ENCODE peak calls at places on chromosome 21, in six cellular contexts. One of them, this sample, is unnamed. For H3K27me3, the result is how much of the 10 kb centered on the place peaks cover.

GRCh38 chr21:38821959-38822682 is 16.4 kb downstream of the ETS2 start:
- DNase-seq in HCT116: no peak
- DNase-seq in GM23338: no peak
- DNase-seq in GM12878: no peak
- DNase-seq in SK-N-SH: no peak
- DNase-seq in K562: no peak
- DNase-seq in this sample: no peak

GRCh38 chr21:17612565-17613241 is at the start of gene BTG3:
- DNase-seq in GM12878: no peak
- DNase-seq in SK-N-SH: peak
- DNase-seq in GM23338: peak
- DNase-seq in HCT116: peak
- DNase-seq in K562: peak
- DNase-seq in this sample: peak

GRCh38 chr21:28959367-28960099 is 33.1 kb downstream of the LTN1 start:
- DNase-seq in GM23338: no peak
- DNase-seq in SK-N-SH: no peak
- DNase-seq in HCT116: no peak
- DNase-seq in GM12878: no peak
- DNase-seq in K562: peak
- DNase-seq in this sample: no peak

GRCh38 chr21:22791376-22791775 is 1793.2 kb downstream of the NCAM2 start:
- DNase-seq in HCT116: no peak
- DNase-seq in GM23338: no peak
- DNase-seq in SK-N-SH: no peak
- DNase-seq in K562: no peak
- DNase-seq in GM12878: no peak
- DNase-seq in this sample: no peak

GRCh38 chr21:15966216-15966615 is 236.4 kb downstream of the USP25 start:
- DNase-seq in SK-N-SH: peak
- DNase-seq in K562: no peak
- DNase-seq in HCT116: no peak
- DNase-seq in GM23338: no peak
- DNase-seq in GM12878: no peak
- DNase-seq in this sample: no peak

GRCh38 chr21:39083377-39084008 is 99.8 kb downstream of the PSMG1 start:
- DNase-seq in GM12878: no peak
- DNase-seq in K562: no peak
- DNase-seq in SK-N-SH: no peak
- DNase-seq in GM23338: no peak
- DNase-seq in HCT116: no peak
- DNase-seq in this sample: no peak

GRCh38 chr21:35138665-35139381 is 89.7 kb upstream of the RUNX1 start:
- DNase-seq in GM23338: peak
- DNase-seq in SK-N-SH: no peak
- DNase-seq in HCT116: peak
- DNase-seq in K562: peak
- DNase-seq in GM12878: no peak
- DNase-seq in this sample: no peak

GRCh38 chr21:39661740-39662139 is 49.0 kb downstream of the B3GALT5 start:
- DNase-seq in K562: no peak
- DNase-seq in GM12878: no peak
- DNase-seq in SK-N-SH: no peak
- DNase-seq in HCT116: no peak
- DNase-seq in GM23338: no peak
- DNase-seq in this sample: no peak

GRCh38 chr21:32004281-32004680 is 131.5 kb downstream of the HUNK start:
- DNase-seq in SK-N-SH: no peak
- DNase-seq in GM12878: no peak
- DNase-seq in K562: no peak
- DNase-seq in GM23338: no peak
- DNase-seq in HCT116: no peak
- DNase-seq in this sample: no peak

GRCh38 chr21:34313116-34313515 is 50.7 kb upstream of the KCNE2 start:
- DNase-seq in HCT116: no peak
- DNase-seq in GM12878: no peak
- DNase-seq in K562: no peak
- DNase-seq in SK-N-SH: no peak
- DNase-seq in GM23338: no peak
- DNase-seq in this sample: no peak

GRCh38 chr21:29647353-29647781 is 292.4 kb downstream of the GRIK1 start:
- DNase-seq in HCT116: no peak
- DNase-seq in GM12878: no peak
- DNase-seq in K562: peak
- DNase-seq in SK-N-SH: no peak
- DNase-seq in GM23338: no peak
- DNase-seq in this sample: no peak

GRCh38 chr21:30408782-30409494 is 13.1 kb downstream of the KRTAP13-1 start:
- DNase-seq in GM12878: no peak
- DNase-seq in K562: peak
- DNase-seq in GM23338: peak
- DNase-seq in HCT116: peak
- DNase-seq in SK-N-SH: peak
- DNase-seq in this sample: peak

GRCh38 chr21:39048574-39048973 is 134.7 kb downstream of the PSMG1 start:
- DNase-seq in GM12878: no peak
- DNase-seq in GM23338: no peak
- DNase-seq in K562: no peak
- DNase-seq in SK-N-SH: no peak
- DNase-seq in HCT116: no peak
- DNase-seq in this sample: no peak

GRCh38 chr21:28588997-28589396 is 403.7 kb downstream of the LTN1 start:
- DNase-seq in GM12878: no peak
- DNase-seq in K562: no peak
- DNase-seq in SK-N-SH: no peak
- DNase-seq in GM23338: no peak
- DNase-seq in HCT116: no peak
- DNase-seq in this sample: no peak

GRCh38 chr21:35475006-35475405 is 425.9 kb upstream of the RUNX1 start:
- DNase-seq in GM23338: no peak
- DNase-seq in GM12878: no peak
- DNase-seq in HCT116: no peak
- DNase-seq in SK-N-SH: no peak
- DNase-seq in K562: no peak
- DNase-seq in this sample: peak

GRCh38 chr21:38303300-38303699 is 46.5 kb downstream of the KCNJ15 start:
- DNase-seq in GM12878: no peak
- DNase-seq in K562: no peak
- DNase-seq in SK-N-SH: no peak
- DNase-seq in GM23338: no peak
- DNase-seq in HCT116: no peak
- DNase-seq in this sample: no peak

GRCh38 chr21:39447264-39447663 is 1.7 kb upstream of the LCA5L start:
- DNase-seq in GM12878: no peak
- DNase-seq in GM23338: no peak
- DNase-seq in K562: no peak
- DNase-seq in HCT116: no peak
- DNase-seq in SK-N-SH: no peak
- DNase-seq in this sample: no peak

GRCh38 chr21:26958792-26959191 is 8.1 kb downstream of the ADAMTS5 start:
- DNase-seq in SK-N-SH: no peak
- DNase-seq in GM23338: no peak
- DNase-seq in GM12878: no peak
- DNase-seq in K562: no peak
- DNase-seq in HCT116: no peak
- DNase-seq in this sample: no peak

GRCh38 chr21:26952274-26953066 is 14.4 kb downstream of the ADAMTS5 start:
- DNase-seq in K562: no peak
- DNase-seq in GM23338: peak
- DNase-seq in SK-N-SH: no peak
- DNase-seq in HCT116: no peak
- DNase-seq in GM12878: no peak
- DNase-seq in this sample: no peak

GRCh38 chr21:26954591-26955214 is 12.2 kb downstream of the ADAMTS5 start:
- DNase-seq in GM23338: no peak
- DNase-seq in HCT116: no peak
- DNase-seq in K562: no peak
- DNase-seq in GM12878: no peak
- DNase-seq in SK-N-SH: no peak
- DNase-seq in this sample: no peak

GRCh38 chr21:26961704-26962103 is 5.2 kb downstream of the ADAMTS5 start:
- DNase-seq in HCT116: no peak
- DNase-seq in SK-N-SH: peak
- DNase-seq in GM23338: peak
- DNase-seq in K562: peak
- DNase-seq in GM12878: no peak
- DNase-seq in this sample: peak

DNA sequence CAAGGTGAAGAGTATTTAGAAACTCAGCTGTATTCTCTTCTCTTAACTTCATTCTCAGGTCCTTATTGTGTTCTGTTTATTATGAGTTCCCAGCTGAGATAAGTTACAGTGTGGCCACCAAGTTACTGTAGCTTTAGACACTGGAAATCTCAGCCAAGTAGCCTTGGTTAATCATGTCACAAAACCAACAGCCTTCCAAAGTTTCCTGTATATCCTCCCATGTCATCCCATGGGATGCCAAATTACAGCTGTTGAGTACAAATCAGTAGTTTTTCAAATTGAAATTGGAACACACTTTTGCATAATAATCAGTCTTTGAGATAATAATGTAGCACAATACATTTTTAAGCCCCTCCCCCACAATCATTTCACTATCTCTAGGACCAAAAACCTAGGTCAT is 10.7 kb downstream of the ADAMTS5 start:
- DNase-seq in K562: no peak
- DNase-seq in SK-N-SH: no peak
- DNase-seq in HCT116: no peak
- DNase-seq in GM23338: no peak
- DNase-seq in GM12878: no peak
- DNase-seq in this sample: no peak
- TF ChIP-seq REST in K562: no peak
- TF ChIP-seq REST in SK-N-SH: no peak
- TF ChIP-seq REST in HCT116: no peak
- TF ChIP-seq REST in GM23338: no peak
- TF ChIP-seq REST in GM12878: no peak
- TF ChIP-seq REST in this sample: no peak

GRCh38 chr21:44732263-44732662 is 20.9 kb upstream of the TSPEAR start:
- DNase-seq in GM12878: no peak
- DNase-seq in GM23338: no peak
- DNase-seq in HCT116: no peak
- DNase-seq in K562: no peak
- DNase-seq in SK-N-SH: no peak
- DNase-seq in this sample: no peak
- H3K27me3 ChIP-seq in GM12878: under half
- H3K27me3 ChIP-seq in GM23338: under half
- H3K27me3 ChIP-seq in HCT116: under half
- H3K27me3 ChIP-seq in K562: half or more
- H3K27me3 ChIP-seq in SK-N-SH: under half
- H3K27me3 ChIP-seq in this sample: under half

DNA sequence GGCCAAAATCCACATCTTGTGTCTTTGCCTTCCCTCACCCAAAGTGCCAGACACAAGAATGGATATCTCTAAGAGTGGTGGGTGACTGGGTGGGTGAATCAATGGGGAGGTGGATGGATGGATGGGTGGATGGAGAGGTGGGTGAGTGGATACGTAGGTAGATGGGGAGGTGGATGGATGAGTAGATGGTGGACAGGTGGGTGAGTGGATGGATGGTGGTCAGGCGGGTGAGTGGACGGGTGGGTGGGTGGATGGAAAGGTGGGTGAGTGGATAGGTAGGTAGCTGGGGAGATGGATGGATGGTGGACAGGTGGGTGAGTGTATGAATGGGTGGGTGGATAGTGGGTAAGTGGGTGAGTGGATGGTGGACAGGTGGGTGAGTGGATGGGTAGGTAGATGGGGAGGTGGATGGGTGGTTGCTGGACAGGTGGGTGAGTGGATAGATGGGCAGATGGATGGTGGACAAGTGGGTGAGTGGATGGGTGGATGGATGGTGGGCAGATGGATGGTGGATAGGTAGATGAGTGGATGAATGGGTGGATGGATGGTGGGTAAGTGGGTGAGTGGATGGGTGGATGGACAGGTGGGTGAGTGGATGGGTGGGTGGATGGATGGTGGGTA is 34.2 kb downstream of the SLC19A1 start:
- DNase-seq in GM12878: no peak
- DNase-seq in K562: no peak
- DNase-seq in SK-N-SH: no peak
- DNase-seq in GM23338: no peak
- DNase-seq in HCT116: no peak
- DNase-seq in this sample: no peak
- TF ChIP-seq REST in GM12878: no peak
- TF ChIP-seq REST in K562: no peak
- TF ChIP-seq REST in SK-N-SH: no peak
- TF ChIP-seq REST in GM23338: no peak
- TF ChIP-seq REST in HCT116: no peak
- TF ChIP-seq REST in this sample: no peak

DNA sequence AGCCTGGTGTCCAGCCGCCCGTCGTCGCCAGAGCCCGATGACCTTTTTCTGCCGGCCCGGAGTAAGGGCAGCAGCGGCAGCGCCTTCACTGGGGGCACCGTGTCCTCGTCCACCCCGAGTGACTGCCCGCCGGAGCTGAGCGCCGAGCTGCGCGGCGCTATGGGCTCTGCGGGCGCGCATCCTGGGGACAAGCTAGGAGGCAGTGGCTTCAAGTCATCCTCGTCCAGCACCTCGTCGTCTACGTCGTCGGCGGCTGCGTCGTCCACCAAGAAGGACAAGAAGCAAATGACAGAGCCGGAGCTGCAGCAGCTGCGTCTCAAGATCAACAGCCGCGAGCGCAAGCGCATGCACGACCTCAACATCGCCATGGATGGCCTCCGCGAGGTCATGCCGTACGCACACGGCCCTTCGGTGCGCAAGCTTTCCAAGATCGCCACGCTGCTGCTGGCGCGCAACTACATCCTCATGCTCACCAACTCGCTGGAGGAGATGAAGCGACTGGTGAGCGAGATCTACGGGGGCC is 1.2 kb downstream of the OLIG2 start:
- DNase-seq in GM23338: peak
- DNase-seq in K562: no peak
- DNase-seq in HCT116: no peak
- DNase-seq in SK-N-SH: no peak
- DNase-seq in GM12878: no peak
- DNase-seq in this sample: no peak
- H3K27me3 ChIP-seq in GM23338: half or more
- H3K27me3 ChIP-seq in K562: half or more
- H3K27me3 ChIP-seq in HCT116: under half
- H3K27me3 ChIP-seq in SK-N-SH: half or more
- H3K27me3 ChIP-seq in GM12878: under half
- H3K27me3 ChIP-seq in this sample: under half

GRCh38 chr21:44704636-44705001 is 6.8 kb downstream of the TSPEAR start:
- DNase-seq in K562: no peak
- DNase-seq in SK-N-SH: peak
- DNase-seq in GM12878: no peak
- DNase-seq in HCT116: no peak
- DNase-seq in GM23338: peak
- DNase-seq in this sample: no peak
- TF ChIP-seq REST in K562: no peak
- TF ChIP-seq REST in SK-N-SH: no peak
- TF ChIP-seq REST in GM12878: no peak
- TF ChIP-seq REST in HCT116: no peak
- TF ChIP-seq REST in GM23338: no peak
- TF ChIP-seq REST in this sample: no peak